ENCODE peak calls at places on chromosomes 7 and 10, in eight cellular contexts. J is left ventricle myocardium inferior; Y is sigmoid colon; U is breast epithelium; T is psoas muscle; Q is CD8-positive, alpha-beta T cell; K is hepatocyte; Z is Peyer's patch. N is an unnamed sample. For H3K9me3, the result is how much of the 10 kb centered on the place peaks cover.

GRCh38 chr7:711967-712600 is 14.4 kb upstream of the DNAAF5 start:
- DNase-seq in Q (peak), T (no peak), U (no peak), Z (peak), J (no peak), Y (peak), K (peak), N (no peak)

GRCh38 chr7:47783456-47784240 is 164.6 kb downstream of the PKD1L1 start:
- DNase-seq in Y (peak), T (no peak), Q (no peak), U (no peak), J (no peak), K (peak), Z (no peak), N (no peak)

GRCh38 chr7:10022957-10023356 is 950.7 kb upstream of the PHF14 start:
- DNase-seq in Y (no peak), Q (no peak), U (no peak), Z (no peak), K (peak), T (no peak), J (no peak), N (no peak)

GRCh38 chr7:130960208-130960988 is 226.4 kb upstream of the KLF14 start:
- DNase-seq in U (no peak), Q (no peak), K (peak), Y (no peak), J (no peak), Z (no peak), T (no peak), N (no peak)

GRCh38 chr7:2821842-2822507 is 22.1 kb downstream of the GNA12 start:
- DNase-seq in Z (no peak), Q (no peak), K (no peak), J (no peak), T (no peak), U (no peak), Y (peak), N (no peak)

GRCh38 chr10:30647089-30647488 is 17.5 kb upstream of the LYZL2 start:
- DNase-seq in K (no peak), Y (no peak), Q (no peak), J (no peak), U (no peak), Z (no peak), T (no peak), N (no peak)

GRCh38 chr7:108149119-108149518 is 19.0 kb upstream of the LAMB4 start:
- DNase-seq in K (no peak), U (no peak), Q (no peak), Z (no peak), Y (no peak), T (no peak), J (no peak), N (no peak)

GRCh38 chr7:134948736-134949135 is 37.6 kb upstream of the AGBL3 start:
- DNase-seq in J (no peak), T (no peak), U (no peak), Z (no peak), K (no peak), Q (no peak), Y (no peak), N (no peak)

GRCh38 chr10:95530021-95530420 is 31.1 kb downstream of the SORBS1 start:
- DNase-seq in U (no peak), T (no peak), Y (no peak), K (no peak), Q (no peak), J (no peak), Z (no peak), N (no peak)

GRCh38 chr7:1536768-1537630 is 6.5 kb downstream of the MAFK start:
- DNase-seq in Z (peak), Q (no peak), U (peak), K (peak), T (peak), Y (peak), J (peak), N (peak)

GRCh38 chr7:134685250-134685649 is 38.6 kb downstream of the BPGM start:
- DNase-seq in J (no peak), U (no peak), Y (no peak), K (no peak), Q (no peak), Z (no peak), T (no peak), N (no peak)

GRCh38 chr10:78976825-78977760 is 91.7 kb upstream of the ZMIZ1 start:
- DNase-seq in K (no peak), T (peak), J (no peak), Y (no peak), Q (no peak), U (no peak), Z (no peak), N (peak)

DNA sequence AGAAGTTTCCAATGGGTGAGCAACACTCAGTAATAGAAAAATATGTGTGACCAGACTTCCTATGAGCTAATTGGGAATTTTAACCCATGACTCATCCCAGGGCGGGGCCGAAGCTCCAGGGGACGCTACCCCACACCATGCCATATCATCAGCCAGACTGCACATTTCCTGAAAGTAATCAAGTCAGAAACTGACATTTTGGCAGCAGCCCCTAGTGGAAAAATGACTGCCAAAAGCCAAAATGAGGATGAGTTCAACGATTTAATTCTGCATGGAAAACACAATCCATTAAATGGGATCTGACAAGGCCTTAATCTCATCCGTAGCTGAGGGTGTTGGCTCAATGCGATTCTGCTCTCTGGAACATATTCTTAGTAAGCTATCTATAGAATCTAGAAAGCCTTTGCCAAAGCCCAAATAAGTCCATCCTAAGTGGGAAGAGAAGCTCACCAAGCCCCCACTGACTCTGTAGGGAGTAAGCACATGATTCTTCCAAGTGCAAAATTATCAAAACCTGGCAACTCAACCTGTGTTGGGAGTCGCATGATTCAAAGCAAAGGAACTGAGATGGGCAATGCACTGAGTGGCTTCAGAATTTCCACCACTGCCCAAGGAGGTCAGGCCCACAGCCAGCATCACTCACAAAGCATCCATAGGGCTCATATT is 93.1 kb upstream of the PDE1C start:
- DNase-seq in U (no peak), T (peak), Z (peak), Y (peak), K (no peak), J (peak), Q (no peak), N (peak)
- TF ChIP-seq CTCF in U (no peak), T (no peak), Z (no peak), Y (no peak), K (no peak), J (no peak), Q (no peak), N (no peak)

DNA sequence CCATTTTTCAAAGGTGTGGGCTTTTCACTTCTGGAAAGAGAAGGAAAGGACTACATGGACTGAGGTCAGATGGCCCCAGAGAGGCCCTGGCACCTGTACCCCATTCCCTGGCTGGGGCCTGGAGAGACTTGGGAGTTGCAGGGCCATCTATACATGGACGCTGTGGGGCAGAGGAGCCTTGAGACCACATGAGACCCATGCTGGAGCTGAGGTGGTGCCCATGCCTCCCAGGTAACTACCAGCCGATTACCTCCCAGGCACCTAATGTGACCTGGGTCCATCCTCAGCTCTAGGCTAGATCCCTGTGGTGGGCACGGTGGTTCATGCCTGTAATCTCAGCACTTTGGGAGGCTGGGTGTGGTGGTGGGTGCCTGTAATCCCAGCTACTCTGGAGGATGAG is 81.3 kb downstream of the GPR26 start:
- DNase-seq in Y (no peak), Z (peak), U (no peak), J (no peak), T (no peak), K (no peak), Q (no peak), N (no peak)
- H3K9me3 ChIP-seq in Y (under half), Z (under half), U (under half), J (under half), T (under half), K (under half), Q (under half), N (under half)

DNA sequence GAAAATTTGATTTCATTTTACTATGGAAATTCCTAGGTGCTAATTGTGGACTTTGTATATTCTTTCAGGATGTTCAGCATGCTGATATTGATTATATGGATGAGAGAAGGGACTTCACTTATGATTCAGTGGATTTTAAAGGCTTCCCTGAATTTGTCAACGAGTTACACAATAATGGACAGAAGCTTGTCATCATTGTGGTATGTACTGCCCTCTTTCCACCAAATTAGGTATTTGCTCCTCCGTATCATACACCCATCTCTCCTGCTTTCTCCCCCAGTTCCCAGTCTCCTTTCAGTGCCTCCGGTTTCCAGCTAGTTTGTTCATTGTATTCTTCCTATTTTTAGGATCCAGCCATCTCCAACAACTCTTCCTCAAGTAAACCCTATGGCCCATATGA is 34.6 kb downstream of the MGAM start:
- DNase-seq in Q (no peak), T (no peak), J (no peak), Z (no peak), Y (no peak), U (no peak), K (no peak), N (no peak)
- TF ChIP-seq CTCF in Q (no peak), T (no peak), J (no peak), Z (no peak), Y (no peak), U (no peak), K (peak), N (no peak)

DNA sequence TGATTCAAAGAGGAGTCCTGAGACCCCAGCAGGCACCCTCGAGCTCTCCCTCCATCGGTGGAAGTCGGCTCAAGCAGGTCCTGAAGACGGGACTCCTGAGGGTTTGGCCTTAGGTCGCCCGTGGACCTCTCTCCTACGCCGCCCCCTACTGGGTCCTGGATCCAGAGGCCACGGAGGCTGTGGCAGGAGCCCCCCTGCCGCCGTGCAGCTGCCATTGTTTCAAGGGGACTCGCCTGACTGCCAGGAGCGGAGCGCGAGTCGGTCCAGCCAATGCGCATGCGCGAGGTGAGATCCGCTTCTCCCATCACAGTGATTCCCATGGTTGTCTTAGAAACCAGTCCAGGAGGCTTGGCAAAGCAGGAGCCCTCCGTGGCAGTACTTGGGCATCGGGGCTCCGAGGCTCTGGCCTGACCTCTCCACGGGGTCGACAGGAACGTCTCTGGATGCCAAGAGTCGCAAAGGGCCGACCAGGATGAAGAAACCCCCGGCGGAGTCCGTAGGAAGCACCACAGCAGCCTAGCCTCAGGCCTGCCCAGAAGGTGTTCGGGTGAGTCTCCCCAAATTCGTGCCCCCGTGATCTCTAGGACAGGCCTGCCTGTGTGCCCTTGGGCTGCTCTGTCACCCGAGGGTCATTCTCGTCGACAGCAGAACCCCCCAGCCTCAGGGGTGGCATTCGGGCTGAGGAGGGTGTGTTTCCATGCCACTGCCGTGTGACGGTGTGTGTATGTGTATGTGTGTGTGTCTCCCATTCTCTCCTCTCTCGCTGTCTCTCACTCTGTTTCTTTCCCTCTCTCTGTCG is 322.3 kb downstream of the ZNF716 start:
- DNase-seq in Z (no peak), J (no peak), U (no peak), Y (no peak), Q (no peak), T (no peak), K (no peak), N (no peak)
- H3K9me3 ChIP-seq in Z (under half), J (under half), U (half or more), Y (under half), Q (under half), T (under half), K (under half), N (under half)